ENCODE peak calls at places on chromosomes 13 and 19, in five cellular contexts. C is activated CD8-positive, alpha-beta T cell treated with anti-CD3 and anti-CD28 coated beads, Interleukin-2, amount 10 ng/mL, durations not matched to agents 7 days and 5 days; Z is HuH-7.5; F is Calu3; Y is ovary. Q is an unnamed sample.

GRCh38 chr19:39680593-39680992 is 23.7 kb upstream of the LGALS14 start:
- DNase-seq in Z (no peak), Y (no peak), F (no peak), C (no peak), Q (no peak)

GRCh38 chr19:49926520-49926919 is 2.5 kb upstream of the ATF5 start:
- DNase-seq in Z (no peak), Y (no peak), F (no peak), C (no peak), Q (no peak)

GRCh38 chr13:60620611-60621395 is 223.8 kb downstream of the TDRD3 start:
- DNase-seq in Z (no peak), Y (no peak), C (no peak), F (no peak), Q (no peak)

GRCh38 chr13:52070929-52071523 is 46.5 kb downstream of the UTP14C start:
- DNase-seq in Y (no peak), Z (no peak), F (no peak), C (peak), Q (peak)

GRCh38 chr19:16023558-16023915 is 52.8 kb upstream of the TPM4 start:
- DNase-seq in Z (no peak), Y (no peak), C (no peak), F (no peak), Q (no peak)

GRCh38 chr19:54478677-54479266 is 5.7 kb upstream of the CDC42EP5 start:
- DNase-seq in Z (no peak), F (peak), C (peak), Y (no peak), Q (peak)

GRCh38 chr13:26816876-26817275 is 56.3 kb upstream of the GPR12 start:
- DNase-seq in C (no peak), Y (no peak), F (no peak), Z (no peak), Q (no peak)

GRCh38 chr13:41707192-41707858 is 250.0 kb downstream of the RGCC start:
- DNase-seq in Y (no peak), C (no peak), F (no peak), Z (no peak), Q (no peak)

GRCh38 chr13:85265296-85265695 is 533.9 kb downstream of the SLITRK6 start:
- DNase-seq in F (no peak), C (no peak), Y (no peak), Z (no peak), Q (no peak)

GRCh38 chr13:46126552-46127171 is 21.8 kb upstream of the CPB2 start:
- DNase-seq in Z (peak), C (peak), Y (peak), F (peak), Q (peak)

GRCh38 chr19:50537306-50537685 is 23.6 kb upstream of the ASPDH start:
- DNase-seq in F (no peak), Z (no peak), Y (no peak), C (no peak), Q (no peak)

GRCh38 chr19:18875726-18876125 is 20.2 kb downstream of the CERS1 start:
- DNase-seq in Z (no peak), C (no peak), Y (no peak), F (no peak), Q (no peak)

GRCh38 chr19:35754365-35755139 is 2.3 kb downstream of the HSPB6 start:
- DNase-seq in Z (no peak), Y (peak), F (no peak), C (no peak), Q (no peak)

GRCh38 chr13:103525530-103525929 is 459.3 kb upstream of the SLC10A2 start:
- DNase-seq in Y (no peak), Z (no peak), F (no peak), C (no peak), Q (no peak)

GRCh38 chr19:55857149-55857548 is 20.8 kb downstream of the NLRP4 start:
- DNase-seq in Y (no peak), F (no peak), C (no peak), Z (no peak), Q (no peak)

GRCh38 chr19:42401365-42402303 is 11.5 kb upstream of the CNFN start:
- DNase-seq in C (peak), F (peak), Y (peak), Z (peak), Q (peak)

GRCh38 chr19:7515471-7516226 is at the start of gene ZNF358:
- DNase-seq in Z (peak), C (peak), Y (peak), F (peak), Q (peak)

GRCh38 chr19:38841180-38841766 is 8.5 kb downstream of the HNRNPL start:
- DNase-seq in C (no peak), Z (no peak), F (no peak), Y (no peak), Q (no peak)

GRCh38 chr19:3289971-3290569 is 65.6 kb downstream of the CELF5 start:
- DNase-seq in F (no peak), Z (no peak), Y (no peak), C (no peak), Q (peak)

GRCh38 chr19:5775668-5776309 is 8.8 kb downstream of the PRR22 start:
- DNase-seq in Y (no peak), F (no peak), Z (no peak), C (no peak), Q (no peak)

GRCh38 chr19:15173746-15174404 is 26.9 kb downstream of the NOTCH3 start:
- DNase-seq in Z (peak), Y (no peak), F (no peak), C (peak), Q (peak)

GRCh38 chr19:15369594-15369891 is 10.0 kb downstream of the AKAP8 start:
- DNase-seq in Z (no peak), F (no peak), C (no peak), Y (no peak), Q (no peak)

GRCh38 chr19:6259312-6259861 is 20.4 kb downstream of the MLLT1 start:
- DNase-seq in Y (peak), Z (no peak), F (no peak), C (no peak), Q (no peak)

GRCh38 chr13:26247608-26248007 is 6.3 kb upstream of the CDK8 start:
- DNase-seq in C (no peak), Z (no peak), F (no peak), Y (no peak), Q (no peak)

GRCh38 chr19:42531313-42531712 is 3.0 kb upstream of the CEACAM1 start:
- DNase-seq in F (peak), Y (no peak), Z (no peak), C (no peak), Q (no peak)

GRCh38 chr13:54913668-54914067 is 1885.1 kb downstream of the OLFM4 start:
- DNase-seq in Y (no peak), C (no peak), Z (no peak), F (no peak), Q (no peak)

GRCh38 chr19:50794778-50795664 is 4.8 kb downstream of the ACP4 start:
- DNase-seq in Z (no peak), C (no peak), Y (peak), F (peak), Q (peak)

GRCh38 chr19:18848860-18849661 is 17.3 kb downstream of the UPF1 start:
- DNase-seq in C (no peak), Y (peak), F (no peak), Z (no peak), Q (no peak)

GRCh38 chr13:59607172-59607571 is 556.6 kb downstream of the DIAPH3 start:
- DNase-seq in Y (no peak), Z (no peak), F (no peak), C (no peak), Q (no peak)

GRCh38 chr13:40275155-40275554 is 391.3 kb downstream of the FOXO1 start:
- DNase-seq in F (no peak), C (no peak), Z (no peak), Y (no peak), Q (no peak)

Q was measured in ELF-1.